ENCODE peak calls at places on chromosomes 11 and 22, in six cellular contexts. A is osteoblast; G is heart right ventricle; V is CD8-positive, alpha-beta memory T cell; Q is lower leg skin; Z is foreskin fibroblast. S is an unnamed sample.

GRCh38 chr11:1872267-1872985 is 19.3 kb downstream of the PRR33 start:
- DNase-seq in A (peak), G (no peak), V (peak), Q (no peak), Z (no peak), S (no peak)

GRCh38 chr11:92702037-92702436 is 267.4 kb upstream of the MTNR1B start:
- DNase-seq in A (no peak), G (no peak), V (no peak), Q (no peak), Z (no peak), S (no peak)

GRCh38 chr22:37249946-37250345 is 5.9 kb upstream of the RAC2 start:
- DNase-seq in A (no peak), G (no peak), V (no peak), Q (no peak), Z (no peak), S (peak)

GRCh38 chr22:36166518-36167220 is 6.1 kb upstream of the APOL3 start:
- DNase-seq in A (no peak), G (no peak), V (peak), Q (no peak), Z (no peak), S (no peak)

GRCh38 chr22:41842996-41843970 is 10.4 kb downstream of the SREBF2 start:
- DNase-seq in A (no peak), G (no peak), V (no peak), Q (no peak), Z (no peak), S (no peak)

GRCh38 chr22:50114221-50114981 is 24.6 kb downstream of the MOV10L1 start:
- DNase-seq in A (peak), G (no peak), V (no peak), Q (peak), Z (peak), S (no peak)

GRCh38 chr22:29309332-29310064 is 3.0 kb downstream of the GAS2L1 start:
- DNase-seq in A (peak), G (peak), V (no peak), Q (peak), Z (no peak), S (peak)

GRCh38 chr11:69461272-69461962 is 20.0 kb upstream of the LINC01488 start:
- DNase-seq in A (peak), G (no peak), V (no peak), Q (no peak), Z (no peak), S (no peak)

DNA sequence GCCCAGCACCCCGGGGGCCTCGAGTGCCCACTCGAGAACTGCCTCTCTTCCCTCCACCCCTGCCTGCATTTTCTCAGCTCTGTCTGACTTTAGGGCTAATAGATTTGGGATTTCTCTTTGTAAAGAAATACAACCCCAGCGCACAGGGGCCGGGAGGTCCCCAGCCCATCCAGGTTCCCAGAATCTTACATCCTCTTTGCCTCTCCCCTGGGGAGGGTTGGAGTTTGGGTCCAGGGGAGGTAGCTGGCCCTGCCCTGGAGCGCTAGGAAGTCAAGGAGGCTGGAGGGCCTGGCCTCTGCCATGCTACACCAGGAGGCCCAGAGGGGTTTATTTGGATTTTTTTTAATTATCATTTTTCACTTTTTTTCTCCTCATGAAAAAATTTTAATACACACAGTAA is 65.7 kb upstream of the LMO1 start:
- DNase-seq in A (peak), G (no peak), V (no peak), Q (no peak), Z (no peak), S (no peak)
- H3K4me3 ChIP-seq in A (no peak), G (peak), V (no peak), Q (no peak), Z (no peak), S (no peak)

GRCh38 chr11:128496684-128497056 is 90.7 kb downstream of the ETS1 start:
- DNase-seq in A (no peak), G (no peak), V (no peak), Q (no peak), Z (no peak), S (no peak)
- H3K4me3 ChIP-seq in A (peak), G (no peak), V (peak), Q (no peak), Z (peak), S (no peak)

GRCh38 chr11:124899376-124900145 is 1.9 kb upstream of the ROBO4 start:
- DNase-seq in A (peak), G (no peak), V (no peak), Q (peak), Z (no peak), S (peak)

GRCh38 chr11:124896821-124897391 is 759 bp downstream of the ROBO4 start:
- DNase-seq in A (peak), G (no peak), V (no peak), Q (peak), Z (no peak), S (peak)

GRCh38 chr11:124897681-124898680 is at the start of gene ROBO4:
- DNase-seq in A (peak), G (peak), V (no peak), Q (peak), Z (peak), S (peak)

GRCh38 chr11:124900464-124900863 is 2.8 kb upstream of the ROBO4 start:
- DNase-seq in A (peak), G (peak), V (no peak), Q (peak), Z (peak), S (no peak)

DNA sequence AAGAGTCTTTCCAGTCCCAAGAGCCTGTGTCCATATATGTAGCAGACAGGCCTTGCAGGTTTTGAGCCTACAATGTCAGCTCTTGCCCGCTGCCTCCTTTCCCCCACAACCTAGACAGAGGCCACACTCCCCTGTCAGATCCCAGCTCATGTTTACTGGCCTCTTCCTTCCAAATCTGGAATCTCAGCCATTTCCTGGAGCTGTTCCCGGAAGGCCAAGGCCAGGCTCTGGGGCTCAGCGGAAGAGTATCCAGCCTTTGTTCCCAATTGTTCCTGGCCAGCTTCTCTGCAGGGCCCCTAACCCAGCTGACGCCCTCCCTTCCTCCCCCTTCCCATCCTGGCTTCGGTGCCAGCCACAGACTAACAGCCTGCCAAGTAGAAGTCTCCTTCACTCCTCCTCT is 1.0 kb upstream of the ROBO4 start:
- DNase-seq in A (peak), G (peak), V (no peak), Q (peak), Z (peak), S (peak)
- H3K4me3 ChIP-seq in A (peak), G (no peak), V (no peak), Q (no peak), Z (no peak), S (no peak)

GRCh38 chr22:46078241-46079092 is 71.9 kb upstream of the PPARA start:
- DNase-seq in A (peak), G (peak), V (peak), Q (peak), Z (peak), S (peak)
- H3K4me3 ChIP-seq in A (peak), G (peak), V (no peak), Q (no peak), Z (peak), S (no peak)

GRCh38 chr22:44068422-44069191 is 44.5 kb downstream of the PARVB start:
- DNase-seq in A (peak), G (peak), V (no peak), Q (no peak), Z (no peak), S (no peak)
- H3K4me3 ChIP-seq in A (no peak), G (no peak), V (no peak), Q (no peak), Z (no peak), S (no peak)

GRCh38 chr11:65817815-65818680 is 15.7 kb upstream of the SNX32 start:
- DNase-seq in A (peak), G (peak), V (peak), Q (peak), Z (peak), S (peak)

GRCh38 chr11:65817312-65817814 is 16.4 kb upstream of the SNX32 start:
- DNase-seq in A (no peak), G (no peak), V (no peak), Q (no peak), Z (no peak), S (no peak)

GRCh38 chr11:65811764-65812475 is 21.8 kb upstream of the SNX32 start:
- DNase-seq in A (no peak), G (no peak), V (no peak), Q (no peak), Z (no peak), S (no peak)

GRCh38 chr11:65814960-65815565 is 18.7 kb upstream of the SNX32 start:
- DNase-seq in A (no peak), G (no peak), V (no peak), Q (no peak), Z (no peak), S (no peak)

DNA sequence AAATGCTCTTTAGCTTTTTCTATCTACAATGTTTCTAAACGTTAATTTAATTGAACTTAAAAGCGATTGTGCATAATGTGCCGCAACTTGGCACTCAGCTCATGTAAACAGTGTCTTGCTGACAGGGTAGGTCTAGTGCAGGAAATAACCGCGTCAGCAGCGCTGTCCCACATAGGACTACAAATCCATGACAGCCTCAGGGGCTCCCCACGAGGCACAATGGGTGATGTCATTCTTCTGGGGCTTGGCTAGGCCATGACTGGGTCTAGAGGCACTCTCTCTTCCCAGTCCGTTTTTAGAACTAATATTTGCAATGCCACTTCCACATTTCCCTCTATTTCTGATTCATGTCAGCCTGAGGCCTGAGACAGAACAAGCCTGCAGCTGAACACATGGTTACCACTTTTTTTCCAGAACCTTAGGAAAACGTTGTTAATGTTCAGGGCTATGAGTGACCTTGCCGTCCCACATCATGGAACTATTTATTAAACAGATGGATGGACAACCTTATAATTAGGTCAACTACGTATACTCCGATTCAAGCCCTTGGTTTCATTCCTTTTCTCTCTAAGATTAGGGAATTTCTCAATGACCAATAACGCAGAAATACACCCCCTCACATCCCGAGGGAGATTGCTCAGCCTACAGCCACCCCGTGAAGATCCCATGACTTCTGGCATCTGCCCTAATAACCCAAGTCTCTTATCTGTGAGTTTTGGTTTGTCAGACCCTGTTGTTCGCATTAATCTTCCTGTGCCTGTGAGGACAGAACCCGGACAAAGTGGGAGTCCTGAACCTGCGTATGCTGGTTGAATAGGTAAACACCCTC is 19.4 kb upstream of the SNX32 start:
- DNase-seq in A (no peak), G (no peak), V (no peak), Q (no peak), Z (peak), S (no peak)
- H3K4me3 ChIP-seq in A (no peak), G (no peak), V (no peak), Q (no peak), Z (no peak), S (no peak)

S was measured in H7.